ENCODE peak calls at places on chromosomes 4 and X, in nine cellular contexts. U, M, D, N, K, C, F, G and Z are unnamed samples.

GRCh38 chr4:184331155-184331995 is 113.7 kb upstream of the ENPP6 start:
- DNase-seq in D (peak; percentile 90), U (no peak), F (no peak), K (no peak), N (no peak), M (no peak), G (no peak), C (no peak), Z (no peak)

GRCh38 chrX:47430925-47431324 is 52.1 kb downstream of the ZNF41 start:
- DNase-seq in U (no peak), C (no peak), G (no peak), M (no peak), K (no peak), D (no peak), N (no peak), F (no peak), Z (no peak)

GRCh38 chr4:123505457-123506310 is 109.1 kb downstream of the SPRY1 start:
- DNase-seq in G (no peak), D (peak; percentile 51), K (peak; percentile 56), C (peak; percentile 67), U (peak; percentile 68), N (peak; percentile 85), M (no peak), F (peak; percentile 67), Z (no peak)

GRCh38 chrX:17488036-17488435 is 113.0 kb downstream of the NHS start:
- DNase-seq in G (no peak), U (peak; percentile 33), C (no peak), D (no peak), N (no peak), M (no peak), F (no peak), K (no peak), Z (no peak)

GRCh38 chr4:84530449-84530848 is 31.4 kb upstream of the NKX6-1 start:
- DNase-seq in U (peak; percentile 19), F (no peak), G (no peak), D (no peak), K (no peak), N (no peak), C (no peak), M (no peak), Z (no peak)

GRCh38 chr4:147198411-147199051 is 252.9 kb upstream of the TTC29 start:
- DNase-seq in G (no peak), F (no peak), N (no peak), C (no peak), M (no peak), K (no peak), U (peak; percentile 59), D (no peak), Z (no peak)

GRCh38 chr4:128853741-128854140 is 44.2 kb downstream of the JADE1 start:
- DNase-seq in G (no peak), C (no peak), F (no peak), D (no peak), U (peak; percentile 81), M (no peak), N (no peak), K (no peak), Z (no peak)

GRCh38 chr4:101201421-101201820 is 145.9 kb downstream of the PPP3CA start:
- DNase-seq in G (no peak), C (no peak), M (no peak), K (no peak), D (no peak), U (no peak), F (no peak), N (no peak), Z (peak; percentile 79)

GRCh38 chrX:103398321-103398937 is 22.1 kb downstream of the BEX3 start:
- DNase-seq in D (no peak), F (no peak), U (peak; percentile 64), C (no peak), M (no peak), G (no peak), K (no peak), N (no peak), Z (peak; percentile 37)

GRCh38 chr4:166198921-166199320 is 325.9 kb downstream of the TLL1 start:
- DNase-seq in M (no peak), D (no peak), G (no peak), N (no peak), F (no peak), K (no peak), U (no peak), C (no peak), Z (no peak)

GRCh38 chr4:125849869-125850268 is 535.1 kb downstream of the FAT4 start:
- DNase-seq in N (no peak), M (no peak), U (peak; percentile 84), D (no peak), G (no peak), C (no peak), K (no peak), F (no peak), Z (no peak)

GRCh38 chrX:149962859-149963757 is 24.8 kb upstream of the EOLA2 start:
- DNase-seq in G (no peak), M (no peak), U (peak; percentile 26), K (no peak), C (no peak), D (peak; percentile 53), F (peak; percentile 35), N (no peak), Z (no peak)

GRCh38 chrX:153844509-153845082 is 14.3 kb upstream of the PDZD4 start:
- DNase-seq in F (no peak), K (no peak), U (no peak), N (no peak), G (no peak), M (no peak), D (no peak), C (no peak), Z (no peak)

GRCh38 chrX:129788527-129788926 is 8.8 kb downstream of the SASH3 start:
- DNase-seq in D (no peak), K (no peak), U (no peak), N (peak; percentile 62), G (no peak), F (no peak), M (no peak), C (no peak), Z (no peak)
- H3K27ac ChIP-seq in D (no peak overlapping the region), K (no peak overlapping the region), U (no peak overlapping the region), N (peak overlapping the region; percentile 19), G (peak overlapping the region; percentile 9), F (no peak overlapping the region), M (no peak overlapping the region), C (no peak overlapping the region), Z (no peak overlapping the region)

DNA sequence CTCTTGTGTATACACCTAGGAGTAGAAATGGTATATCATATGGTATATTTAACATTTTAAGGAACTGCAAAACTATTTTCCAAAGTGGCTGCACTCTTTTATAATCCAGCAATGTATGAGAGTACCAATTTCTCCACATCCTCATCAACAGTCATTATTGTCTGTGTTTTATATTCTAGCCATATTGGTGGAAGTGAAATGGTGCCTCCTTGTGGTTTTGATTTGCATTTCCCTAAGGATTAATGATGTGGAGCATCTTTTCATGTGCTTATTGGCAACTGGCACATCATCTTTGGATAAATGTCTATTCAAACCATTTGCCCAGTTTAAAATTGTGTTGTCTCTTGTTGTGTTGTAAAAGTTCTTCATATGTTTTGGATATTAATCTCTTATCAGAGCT is 9.6 kb downstream of the BMP15 start:
- DNase-seq in F (no peak), U (peak; percentile 1), N (no peak), K (no peak), M (no peak), G (no peak), C (no peak), D (no peak), Z (no peak)
- TF ChIP-seq CTCF in F (peak; percentile 14), U (peak; percentile 46), N (peak; percentile 23), K (peak; percentile 49), M (no peak), G (no peak), C (peak; percentile 49), D (peak; percentile 45), Z (peak; percentile 63)

DNA sequence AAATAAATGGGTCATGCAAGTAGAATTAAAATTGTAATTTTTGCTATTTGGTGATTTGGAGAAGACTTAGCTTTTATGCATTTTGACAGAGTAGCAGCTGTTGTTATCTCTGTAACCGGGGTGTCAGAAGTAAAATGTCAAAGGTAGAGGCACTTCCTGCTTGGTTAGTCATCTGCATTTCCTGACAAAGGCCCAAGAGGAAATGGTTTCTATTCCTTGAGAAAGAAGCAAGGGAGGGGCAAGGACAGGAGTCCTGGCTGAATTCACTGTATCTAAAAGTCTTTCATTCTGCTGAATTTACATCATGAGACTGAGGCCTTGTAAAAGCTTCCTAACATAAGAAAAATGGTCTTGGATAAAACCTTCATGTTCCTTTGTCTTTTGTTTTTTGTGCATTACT is 550.9 kb upstream of the BOD1L1 start:
- DNase-seq in C (no peak), K (no peak), F (no peak), U (peak; percentile 14), G (no peak), N (no peak), M (no peak), D (no peak), Z (no peak)
- H3K27ac ChIP-seq in C (no peak overlapping the region), K (no peak overlapping the region), F (no peak overlapping the region), U (no peak overlapping the region), G (no peak overlapping the region), N (peak overlapping the region; percentile 72), M (no peak overlapping the region), D (no peak overlapping the region), Z (no peak overlapping the region)

GRCh38 chr4:143585548-143585947 is 72.0 kb downstream of the SMARCA5 start:
- DNase-seq in K (no peak), D (no peak), C (no peak), F (no peak), U (no peak), N (no peak), M (no peak), G (no peak), Z (peak; percentile 13)

GRCh38 chr4:143586080-143586479 is 72.6 kb downstream of the SMARCA5 start:
- DNase-seq in N (no peak), C (no peak), F (no peak), U (peak; percentile 12), G (no peak), D (no peak), M (no peak), K (no peak), Z (no peak)

GRCh38 chr4:143587703-143588102 is 74.2 kb downstream of the SMARCA5 start:
- DNase-seq in U (peak; percentile 1), G (no peak), F (no peak), C (no peak), K (no peak), D (no peak), N (no peak), M (no peak), Z (no peak)
- TF ChIP-seq CTCF in U (no peak), G (no peak), F (peak; percentile 20), C (peak; percentile 39), K (peak; percentile 42), D (no peak), N (no peak), M (no peak), Z (peak; percentile 19)

DNA sequence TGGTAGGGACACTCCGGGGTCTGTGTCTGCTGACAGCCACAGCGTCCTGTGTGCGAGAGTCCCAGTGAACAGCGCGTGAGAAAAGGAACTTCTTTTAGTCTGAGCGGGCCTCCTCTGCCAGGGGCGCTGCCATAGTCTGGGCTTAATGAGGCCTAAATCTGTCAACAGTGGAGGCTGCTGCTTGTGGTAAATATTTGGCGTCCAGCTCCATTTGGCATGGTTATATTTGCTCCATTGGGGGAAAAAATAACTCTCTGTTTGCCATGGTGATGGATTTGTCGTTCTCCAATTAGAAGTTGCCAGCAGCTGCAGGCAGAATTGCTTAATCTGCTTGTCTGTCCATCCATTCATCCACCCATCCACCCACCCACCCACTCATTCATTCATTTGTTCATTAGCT is 71.4 kb upstream of the PSAPL1 start:
- DNase-seq in U (peak; percentile 55), G (no peak), F (no peak), D (no peak), M (no peak), C (no peak), N (no peak), K (no peak), Z (no peak)
- H3K27ac ChIP-seq in U (no peak overlapping the region), G (no peak overlapping the region), F (no peak overlapping the region), D (no peak overlapping the region), M (no peak overlapping the region), C (no peak overlapping the region), N (no peak overlapping the region), K (no peak overlapping the region), Z (no peak overlapping the region)